ENCODE peak calls at places on chromosomes 1 and 21, in eight cellular contexts. Q, T, W, U, S, M, I and B are unnamed samples.

GRCh38 chr1:117611894-117612481 is 6.1 kb downstream of the TENT5C start:
- DNase-seq in Q (no peak), T (no peak), W (no peak), U (peak; percentile 32), S (no peak), M (no peak), I (no peak), B (no peak)

GRCh38 chr1:82538876-82539275 is 738.1 kb downstream of the ADGRL2 start:
- DNase-seq in Q (no peak), T (no peak), W (no peak), U (no peak), S (peak; percentile 0), M (no peak), I (no peak), B (no peak)

GRCh38 chr1:78437393-78437792 is 53.4 kb upstream of the PTGFR start:
- DNase-seq in Q (no peak), T (no peak), W (no peak), U (no peak), S (peak; percentile 59), M (no peak), I (no peak), B (no peak)

GRCh38 chr1:152047954-152048640 is 11.3 kb upstream of the S100A11 start:
- DNase-seq in Q (peak; percentile 91), T (peak; percentile 93), W (peak; percentile 95), U (peak; percentile 99), S (peak; percentile 99), M (peak; percentile 100), I (peak; percentile 98), B (peak; percentile 99)

GRCh38 chr1:159861218-159861617 is 1.2 kb downstream of the VSIG8 start:
- DNase-seq in Q (no peak), T (no peak), W (no peak), U (no peak), S (no peak), M (no peak), I (no peak), B (no peak)

GRCh38 chr1:168465942-168466702 is 77.7 kb downstream of the XCL2 start:
- DNase-seq in Q (peak; percentile 48), T (no peak), W (no peak), U (peak; percentile 24), S (peak; percentile 82), M (no peak), I (peak; percentile 64), B (no peak)

GRCh38 chr1:20775700-20776099 is 11.4 kb downstream of the HP1BP3 start:
- DNase-seq in Q (no peak), T (no peak), W (no peak), U (no peak), S (no peak), M (no peak), I (no peak), B (no peak)

GRCh38 chr1:59079434-59080135 is 217.3 kb upstream of the FGGY start:
- DNase-seq in Q (no peak), T (no peak), W (no peak), U (no peak), S (peak; percentile 38), M (no peak), I (no peak), B (no peak)

GRCh38 chr1:94986783-94987182 is 59.9 kb upstream of the CNN3 start:
- DNase-seq in Q (no peak), T (no peak), W (no peak), U (no peak), S (no peak), M (no peak), I (no peak), B (no peak)

GRCh38 chr1:8015036-8015808 is 10.9 kb downstream of the ERRFI1 start:
- DNase-seq in Q (no peak), T (no peak), W (no peak), U (peak; percentile 60), S (peak; percentile 90), M (peak; percentile 72), I (no peak), B (peak; percentile 54)

GRCh38 chr1:164781980-164782379 is 223.0 kb downstream of the PBX1 start:
- DNase-seq in Q (no peak), T (no peak), W (no peak), U (no peak), S (no peak), M (no peak), I (no peak), B (no peak)

GRCh38 chr1:184166495-184166894 is 115.0 kb downstream of the TSEN15 start:
- DNase-seq in Q (no peak), T (no peak), W (no peak), U (no peak), S (no peak), M (no peak), I (no peak), B (no peak)

GRCh38 chr1:175178056-175178455 is 14.5 kb downstream of the KIAA0040 start:
- DNase-seq in Q (no peak), T (no peak), W (no peak), U (no peak), S (no peak), M (no peak), I (no peak), B (no peak)

GRCh38 chr1:192951961-192952460 is 107.1 kb downstream of the UCHL5 start:
- DNase-seq in Q (no peak), T (no peak), W (no peak), U (peak; percentile 90), S (peak; percentile 87), M (peak; percentile 49), I (no peak), B (no peak)

GRCh38 chr1:80403472-80403893 is 1397.0 kb upstream of the ADGRL4 start:
- DNase-seq in Q (no peak), T (no peak), W (no peak), U (no peak), S (no peak), M (no peak), I (no peak), B (no peak)

GRCh38 chr1:64766385-64766784 is 21.5 kb downstream of the RAVER2 start:
- DNase-seq in Q (no peak), T (no peak), W (no peak), U (no peak), S (no peak), M (no peak), I (no peak), B (no peak)

GRCh38 chr1:51927029-51927428 is 48.5 kb upstream of the NRDC start:
- DNase-seq in Q (no peak), T (no peak), W (no peak), U (no peak), S (no peak), M (no peak), I (no peak), B (peak; percentile 69)

GRCh38 chr21:37914211-37914900 is 1.9 kb downstream of the KCNJ6 start:
- DNase-seq in Q (no peak), T (no peak), W (peak; percentile 57), U (peak; percentile 65), S (peak; percentile 2), M (no peak), I (peak; percentile 57), B (no peak)

GRCh38 chr1:177181631-177182291 is 11.0 kb downstream of the BRINP2 start:
- DNase-seq in Q (no peak), T (peak; percentile 55), W (peak; percentile 54), U (peak; percentile 93), S (peak; percentile 66), M (peak; percentile 65), I (peak; percentile 61), B (peak; percentile 67)
- H3K4me3 ChIP-seq in Q (no peak overlapping the region), T (no peak overlapping the region), W (peak overlapping the region; percentile 15), U (peak overlapping the region; percentile 39), S (no peak overlapping the region), M (peak overlapping the region; percentile 38), I (no peak overlapping the region), B (no peak overlapping the region)

GRCh38 chr1:172742599-172743500 is 83.9 kb downstream of the FASLG start:
- DNase-seq in Q (peak; percentile 58), T (no peak), W (no peak), U (peak; percentile 61), S (peak; percentile 58), M (peak; percentile 47), I (no peak), B (peak; percentile 25)
- H3K4me1 ChIP-seq in Q (peaks cover 24% of the 10 kb centered on the region), T (no peaks in the 10 kb centered on the region), W (peaks cover 27% of the 10 kb centered on the region), U (peaks cover 19% of the 10 kb centered on the region), S (no peaks in the 10 kb centered on the region), M (peaks cover 23% of the 10 kb centered on the region), I (no peaks in the 10 kb centered on the region), B (peaks cover 19% of the 10 kb centered on the region)

GRCh38 chr1:226547754-226548191 is 791 bp upstream of the STUM start:
- DNase-seq in Q (peak; percentile 72), T (peak; percentile 79), W (peak; percentile 82), U (peak; percentile 88), S (peak; percentile 94), M (peak; percentile 88), I (peak; percentile 83), B (peak; percentile 55)
- H3K4me3 ChIP-seq in Q (no peak overlapping the region), T (no peak overlapping the region), W (peak overlapping the region; percentile 54), U (peak overlapping the region; percentile 34), S (no peak overlapping the region), M (peak overlapping the region; percentile 45), I (no peak overlapping the region), B (no peak overlapping the region)

GRCh38 chr1:10514490-10515235 is 39.9 kb downstream of the PEX14 start:
- DNase-seq in Q (peak; percentile 59), T (no peak), W (no peak), U (no peak), S (peak; percentile 49), M (peak; percentile 49), I (no peak), B (peak; percentile 27)
- H3K4me1 ChIP-seq in Q (peaks cover 75% of the 10 kb centered on the region), T (peaks cover 20% of the 10 kb centered on the region), W (peaks cover 80% of the 10 kb centered on the region), U (no peaks in the 10 kb centered on the region), S (peaks cover 33% of the 10 kb centered on the region), M (peaks cover 31% of the 10 kb centered on the region), I (peaks cover 7% of the 10 kb centered on the region), B (peaks cover 26% of the 10 kb centered on the region)

GRCh38 chr1:218499021-218499691 is 154.0 kb downstream of the TGFB2 start:
- DNase-seq in Q (no peak), T (no peak), W (no peak), U (no peak), S (peak; percentile 64), M (peak; percentile 86), I (no peak), B (peak; percentile 95)
- H3K4me3 ChIP-seq in Q (no peak overlapping the region), T (no peak overlapping the region), W (peak overlapping the region; percentile 36), U (no peak overlapping the region), S (no peak overlapping the region), M (peak overlapping the region; percentile 27), I (peak overlapping the region; percentile 61), B (peak overlapping the region; percentile 30)

GRCh38 chr21:28642891-28643290 is 349.8 kb downstream of the LTN1 start:
- DNase-seq in Q (no peak), T (no peak), W (no peak), U (no peak), S (no peak), M (no peak), I (no peak), B (no peak)
- H3K4me1 ChIP-seq in Q (no peaks in the 10 kb centered on the region), T (no peaks in the 10 kb centered on the region), W (no peaks in the 10 kb centered on the region), U (no peaks in the 10 kb centered on the region), S (no peaks in the 10 kb centered on the region), M (no peaks in the 10 kb centered on the region), I (no peaks in the 10 kb centered on the region), B (peaks cover 1% of the 10 kb centered on the region)

GRCh38 chr1:204295666-204296065 is 64.1 kb downstream of the PLEKHA6 start:
- DNase-seq in Q (no peak), T (no peak), W (no peak), U (no peak), S (peak; percentile 30), M (no peak), I (no peak), B (peak; percentile 69)
- H3K4me3 ChIP-seq in Q (no peak overlapping the region), T (no peak overlapping the region), W (no peak overlapping the region), U (no peak overlapping the region), S (no peak overlapping the region), M (no peak overlapping the region), I (no peak overlapping the region), B (no peak overlapping the region)